ENCODE peak calls at places on chromosome 21, in nine cellular contexts. G is body of pancreas, F is RWPE2, K is cardiac muscle cell, J is adrenal gland, B is neural progenitor cell, V is uterus, A is K562, R is colonic mucosa. H is an unnamed sample.

GRCh38 chr21:45128613-45129226 is 54.3 kb downstream of the ADARB1 start:
- DNase-seq in G (peak; percentile 73), F (no peak), K (peak; percentile 72), J (peak; percentile 86), B (peak; percentile 81), V (peak; percentile 64), A (no peak), R (peak; percentile 75), H (peak; percentile 72)

GRCh38 chr21:45157932-45158331 is 83.6 kb downstream of the ADARB1 start:
- DNase-seq in G (no peak), F (no peak), K (no peak), J (no peak), B (no peak), V (no peak), A (no peak), R (peak; percentile 6), H (no peak)

GRCh38 chr21:45451771-45452182 is 46.8 kb downstream of the COL18A1 start:
- DNase-seq in G (no peak), F (no peak), K (no peak), J (no peak), B (no peak), V (no peak), A (no peak), R (no peak), H (no peak)

GRCh38 chr21:46038871-46039397 is 57.4 kb downstream of the COL6A1 start:
- DNase-seq in G (peak; percentile 41), F (no peak), K (no peak), J (peak; percentile 65), B (no peak), V (peak; percentile 73), A (no peak), R (no peak), H (no peak)

GRCh38 chr21:44702973-44703730 is 6.2 kb downstream of the KRTAP10-12 start:
- DNase-seq in G (no peak), F (no peak), K (no peak), J (no peak), B (no peak), V (peak; percentile 3), A (no peak), R (peak; percentile 11), H (no peak)

GRCh38 chr21:17779486-17779885 is 39.7 kb downstream of the C21orf91 start:
- DNase-seq in G (no peak), F (no peak), K (no peak), J (no peak), B (no peak), V (no peak), A (no peak), R (no peak), H (no peak)

GRCh38 chr21:21156919-21157318 is 158.7 kb downstream of the NCAM2 start:
- DNase-seq in G (no peak), F (no peak), K (no peak), J (no peak), B (no peak), V (no peak), A (no peak), R (no peak), H (no peak)

GRCh38 chr21:43308101-43308500 is 118.8 kb downstream of the SIK1 start:
- DNase-seq in G (no peak), F (peak; percentile 10), K (no peak), J (no peak), B (no peak), V (no peak), A (no peak), R (no peak), H (no peak)

GRCh38 chr21:43345746-43346409 is 81.1 kb downstream of the SIK1 start:
- DNase-seq in G (no peak), F (no peak), K (no peak), J (no peak), B (no peak), V (no peak), A (peak; percentile 56), R (no peak), H (no peak)

GRCh38 chr21:46033410-46034404 is 52.1 kb downstream of the COL6A1 start:
- DNase-seq in G (no peak), F (no peak), K (no peak), J (no peak), B (no peak), V (no peak), A (peak; percentile 3), R (no peak), H (no peak)

GRCh38 chr21:45747802-45748445 is 104.4 kb downstream of the PCBP3 start:
- DNase-seq in G (no peak), F (no peak), K (no peak), J (peak; percentile 69), B (no peak), V (no peak), A (no peak), R (no peak), H (no peak)

GRCh38 chr21:45224189-45224938 is 63.3 kb downstream of the POFUT2 start:
- DNase-seq in G (no peak), F (peak; percentile 85), K (no peak), J (no peak), B (no peak), V (no peak), A (no peak), R (no peak), H (peak; percentile 62)

GRCh38 chr21:26686278-26686677 is 113.2 kb upstream of the CYYR1 start:
- DNase-seq in G (no peak), F (no peak), K (no peak), J (peak; percentile 31), B (no peak), V (no peak), A (no peak), R (no peak), H (no peak)

GRCh38 chr21:45358261-45358670 is 46.7 kb upstream of the COL18A1 start:
- DNase-seq in G (no peak), F (no peak), K (no peak), J (no peak), B (no peak), V (no peak), A (no peak), R (no peak), H (no peak)

GRCh38 chr21:9741343-9741742 is 780.0 kb upstream of the TPTE start:
- DNase-seq in G (no peak), F (no peak), K (no peak), J (no peak), B (no peak), V (no peak), A (no peak), R (no peak), H (no peak)

GRCh38 chr21:9738527-9738926 is 782.9 kb upstream of the TPTE start:
- DNase-seq in G (no peak), F (no peak), K (no peak), J (no peak), B (no peak), V (no peak), A (no peak), R (no peak), H (no peak)

GRCh38 chr21:9735421-9735961 is 785.9 kb upstream of the TPTE start:
- DNase-seq in G (no peak), F (no peak), K (no peak), J (no peak), B (no peak), V (no peak), A (no peak), R (no peak), H (no peak)

GRCh38 chr21:9739240-9739639 is 782.1 kb upstream of the TPTE start:
- DNase-seq in G (no peak), F (no peak), K (no peak), J (no peak), B (no peak), V (no peak), A (no peak), R (no peak), H (no peak)

DNA sequence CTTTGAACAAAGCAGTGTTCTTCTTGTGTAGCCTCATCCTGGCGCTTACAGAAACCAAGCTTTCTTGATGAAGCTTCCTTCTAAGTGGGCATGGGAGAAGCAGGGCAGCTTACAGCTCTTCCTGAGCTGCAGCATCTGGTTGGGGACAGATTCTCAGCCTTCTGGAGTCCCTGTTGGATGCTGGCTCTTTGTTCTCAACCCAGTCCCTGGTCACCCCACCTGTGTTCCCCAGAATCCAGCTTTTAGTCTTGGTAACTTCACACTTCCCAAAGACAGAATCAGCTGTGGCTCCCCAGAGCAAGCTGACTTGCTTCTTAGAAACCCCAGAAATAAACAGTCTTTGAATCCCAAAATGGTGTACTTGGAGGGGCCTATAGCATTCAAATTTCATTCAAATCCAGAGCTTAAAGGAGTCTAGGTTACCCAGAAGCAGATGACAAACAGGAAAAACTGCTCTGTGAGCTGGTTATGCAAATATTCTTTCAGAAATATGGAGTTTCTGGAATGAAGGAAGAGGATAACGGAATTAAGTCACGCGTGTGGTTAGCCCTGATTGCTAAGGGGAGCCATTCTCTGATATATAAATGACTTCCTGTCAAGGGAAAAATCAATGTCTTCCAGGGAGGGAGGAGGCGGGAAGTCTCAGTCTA is 783.4 kb upstream of the TPTE start:
- DNase-seq in G (no peak), F (no peak), K (no peak), J (no peak), B (no peak), V (no peak), A (no peak), R (no peak), H (no peak)
- H3K9me3 ChIP-seq in G (peaks cover 7% of the 10 kb centered on the region), F (peaks cover 14% of the 10 kb centered on the region), K (peaks cover 2% of the 10 kb centered on the region), J (no peaks in the 10 kb centered on the region), B (peaks cover 76% of the 10 kb centered on the region), V (no peaks in the 10 kb centered on the region), A (no peaks in the 10 kb centered on the region), R (peaks cover 13% of the 10 kb centered on the region), H (no peaks in the 10 kb centered on the region)

DNA sequence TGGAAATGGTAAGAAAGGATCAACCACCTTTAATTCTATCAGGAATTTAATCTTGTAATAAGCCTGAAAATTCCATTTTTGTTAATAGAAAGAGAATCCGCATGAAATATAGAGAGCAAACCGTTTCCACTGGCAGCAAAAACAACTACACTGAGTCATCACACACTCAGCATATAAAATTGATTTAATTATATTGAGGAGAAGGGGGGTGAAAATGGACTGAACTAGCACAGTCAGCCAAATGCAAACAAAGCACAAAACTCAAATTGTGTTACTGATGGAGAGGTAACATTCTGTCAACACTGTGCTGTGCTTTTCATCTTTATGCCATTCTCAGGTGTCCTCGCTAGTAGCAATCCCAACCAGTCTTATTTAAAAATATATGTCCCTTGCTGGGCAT is 1583.9 kb downstream of the MRPL39 start:
- DNase-seq in G (no peak), F (no peak), K (no peak), J (no peak), B (no peak), V (no peak), A (no peak), R (no peak), H (no peak)
- H3K9me3 ChIP-seq in G (peaks cover 8% of the 10 kb centered on the region), F (no peaks in the 10 kb centered on the region), K (no peaks in the 10 kb centered on the region), J (no peaks in the 10 kb centered on the region), B (peaks cover 12% of the 10 kb centered on the region), V (no peaks in the 10 kb centered on the region), A (no peaks in the 10 kb centered on the region), R (no peaks in the 10 kb centered on the region), H (no peaks in the 10 kb centered on the region)

GRCh38 chr21:24910591-24910990 is 696.7 kb downstream of the MRPL39 start:
- DNase-seq in G (no peak), F (no peak), K (peak; percentile 59), J (no peak), B (no peak), V (no peak), A (no peak), R (no peak), H (no peak)
- H3K9me3 ChIP-seq in G (no peaks in the 10 kb centered on the region), F (no peaks in the 10 kb centered on the region), K (no peaks in the 10 kb centered on the region), J (no peaks in the 10 kb centered on the region), B (peaks cover 3% of the 10 kb centered on the region), V (no peaks in the 10 kb centered on the region), A (no peaks in the 10 kb centered on the region), R (no peaks in the 10 kb centered on the region), H (no peaks in the 10 kb centered on the region)

DNA sequence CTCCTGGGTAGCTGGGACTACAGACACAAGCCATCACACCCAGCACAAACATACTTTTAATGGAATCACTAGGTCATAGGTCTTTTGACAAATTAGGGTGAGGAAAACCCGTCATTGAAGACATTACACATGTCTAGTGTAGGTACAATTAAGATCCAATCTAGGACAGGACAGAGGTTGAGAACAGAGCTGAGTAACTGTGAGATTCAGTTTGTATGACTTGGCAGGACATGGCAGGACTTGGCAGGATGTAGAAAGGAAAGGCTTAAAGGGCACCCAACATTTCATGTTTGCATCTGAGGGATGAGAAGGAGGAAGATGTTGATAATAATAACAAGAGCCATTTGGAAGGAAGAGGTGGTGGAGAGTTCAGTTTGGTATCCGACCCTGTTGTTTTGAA is 483.8 kb downstream of the PCP4 start:
- DNase-seq in G (no peak), F (no peak), K (no peak), J (no peak), B (no peak), V (no peak), A (no peak), R (no peak), H (no peak)
- H3K9me3 ChIP-seq in G (no peaks in the 10 kb centered on the region), F (no peaks in the 10 kb centered on the region), K (no peaks in the 10 kb centered on the region), J (no peaks in the 10 kb centered on the region), B (no peaks in the 10 kb centered on the region), V (no peaks in the 10 kb centered on the region), A (no peaks in the 10 kb centered on the region), R (no peaks in the 10 kb centered on the region), H (no peaks in the 10 kb centered on the region)

H was measured in T-helper 17 cell.